ENCODE peak calls at places on chromosomes 3 and 15, in six cellular contexts. A is H1, V is GM12878, F is K562, K is HepG2, D is HCT116. P is an unnamed sample.

GRCh38 chr3:89932882-89933281 is 825.5 kb downstream of the EPHA3 start:
- DNase-seq in A (no peak), V (no peak), F (no peak), K (no peak), D (no peak), P (no peak)

GRCh38 chr3:127680146-127680661 is 7.5 kb downstream of the ABTB1 start:
- DNase-seq in A (no peak), V (no peak), F (no peak), K (no peak), D (no peak), P (no peak)

GRCh38 chr3:42263354-42264346 is 2.3 kb downstream of the CCK start:
- DNase-seq in A (no peak), V (no peak), F (no peak), K (no peak), D (peak), P (no peak)

GRCh38 chr3:141181191-141181590 is 50.4 kb upstream of the PXYLP1 start:
- DNase-seq in A (no peak), V (no peak), F (no peak), K (no peak), D (no peak), P (no peak)

GRCh38 chr15:33680336-33680735 is 288.0 kb upstream of the CHRM5 start:
- DNase-seq in A (no peak), V (no peak), F (no peak), K (no peak), D (no peak), P (no peak)

GRCh38 chr3:71584216-71585061 is 911 bp upstream of the FOXP1 start:
- DNase-seq in A (no peak), V (no peak), F (peak), K (peak), D (no peak), P (peak)

GRCh38 chr3:11690863-11691833 is 47.4 kb upstream of the VGLL4 start:
- DNase-seq in A (no peak), V (no peak), F (no peak), K (peak), D (no peak), P (peak)

GRCh38 chr3:94150113-94150512 is 87.3 kb downstream of the NSUN3 start:
- DNase-seq in A (no peak), V (no peak), F (no peak), K (no peak), D (no peak), P (no peak)

GRCh38 chr15:65212097-65212496 is 824 bp upstream of the CILP start:
- DNase-seq in A (no peak), V (no peak), F (peak), K (peak), D (no peak), P (no peak)

GRCh38 chr3:27133062-27133461 is 236.1 kb downstream of the NEK10 start:
- DNase-seq in A (no peak), V (no peak), F (no peak), K (peak), D (no peak), P (no peak)

GRCh38 chr3:177830411-177830849 is 633.1 kb upstream of the TBL1XR1 start:
- DNase-seq in A (no peak), V (no peak), F (no peak), K (no peak), D (no peak), P (no peak)

GRCh38 chr15:52013151-52013791 is 5.7 kb upstream of the MAPK6 start:
- DNase-seq in A (no peak), V (no peak), F (no peak), K (no peak), D (no peak), P (peak)

GRCh38 chr15:27479232-27480140 is 508.5 kb downstream of the GABRG3 start:
- DNase-seq in A (no peak), V (no peak), F (no peak), K (no peak), D (no peak), P (no peak)

GRCh38 chr15:34271493-34271892 is 46.7 kb downstream of the EMC4 start:
- DNase-seq in A (no peak), V (no peak), F (no peak), K (peak), D (no peak), P (no peak)

GRCh38 chr3:133884547-133885240 is 11.0 kb downstream of the RAB6B start:
- DNase-seq in A (no peak), V (no peak), F (no peak), K (no peak), D (no peak), P (no peak)

GRCh38 chr3:170038434-170039110 is 777 bp downstream of the GPR160 start:
- DNase-seq in A (peak), V (no peak), F (no peak), K (no peak), D (no peak), P (no peak)

GRCh38 chr3:193984378-193984777 is 151.6 kb upstream of the HES1 start:
- DNase-seq in A (no peak), V (no peak), F (no peak), K (no peak), D (no peak), P (peak)

GRCh38 chr3:13655074-13655913 is 106.4 kb downstream of the FBLN2 start:
- DNase-seq in A (no peak), V (no peak), F (peak), K (no peak), D (no peak), P (peak)

GRCh38 chr3:151770941-151771340 is 37.2 kb downstream of the AADACL2 start:
- DNase-seq in A (no peak), V (no peak), F (no peak), K (peak), D (no peak), P (peak)

DNA sequence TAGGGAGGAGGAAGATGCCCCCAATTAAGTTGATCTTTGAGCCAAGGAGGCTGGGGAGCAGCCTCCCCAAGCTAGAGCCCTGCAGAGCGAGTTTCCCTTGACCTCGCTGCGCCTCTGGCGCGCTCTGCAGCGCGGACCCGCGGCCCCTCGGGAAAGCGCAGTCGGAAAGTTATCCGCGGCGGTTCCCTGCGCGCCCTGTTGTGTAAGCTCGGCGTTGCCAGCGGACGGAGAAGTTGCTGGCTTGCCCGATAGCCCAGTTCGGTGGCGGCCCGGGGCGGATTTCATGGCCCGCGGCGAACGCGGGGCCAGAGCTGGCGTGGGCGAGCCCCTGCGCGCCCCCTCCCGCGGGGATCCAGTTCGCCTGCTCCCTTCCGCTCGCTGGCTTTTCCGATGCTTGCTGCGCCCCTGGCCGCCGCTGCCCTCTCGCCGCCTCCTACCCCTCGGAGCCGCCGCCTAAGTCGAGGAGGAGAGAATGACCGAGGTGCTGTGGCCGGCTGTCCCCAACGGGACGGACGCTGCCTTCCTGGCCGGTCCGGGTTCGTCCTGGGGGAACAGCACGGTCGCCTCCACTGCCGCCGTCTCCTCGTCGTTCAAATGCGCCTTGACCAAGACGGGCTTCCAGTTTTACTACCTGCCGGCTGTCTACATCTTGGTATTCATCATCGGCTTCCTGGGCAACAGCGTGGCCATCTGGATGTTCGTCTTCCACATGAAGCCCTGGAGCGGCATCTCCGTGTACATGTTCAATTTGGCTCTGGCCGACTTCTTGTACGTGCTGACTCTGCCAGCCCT is 576 bp downstream of the P2RY1 start:
- DNase-seq in A (no peak), V (no peak), F (peak), K (no peak), D (no peak), P (peak)
- TF ChIP-seq EZH2 in A (no peak), V (no peak), F (no peak), K (no peak), D (no peak), P (peak)

GRCh38 chr3:150238995-150239612 is 169.0 kb upstream of the TSC22D2 start:
- DNase-seq in A (peak), V (no peak), F (no peak), K (peak), D (peak), P (no peak)
- TF ChIP-seq MAX in A (no peak), V (no peak), F (no peak), K (no peak), D (peak), P (no peak)

DNA sequence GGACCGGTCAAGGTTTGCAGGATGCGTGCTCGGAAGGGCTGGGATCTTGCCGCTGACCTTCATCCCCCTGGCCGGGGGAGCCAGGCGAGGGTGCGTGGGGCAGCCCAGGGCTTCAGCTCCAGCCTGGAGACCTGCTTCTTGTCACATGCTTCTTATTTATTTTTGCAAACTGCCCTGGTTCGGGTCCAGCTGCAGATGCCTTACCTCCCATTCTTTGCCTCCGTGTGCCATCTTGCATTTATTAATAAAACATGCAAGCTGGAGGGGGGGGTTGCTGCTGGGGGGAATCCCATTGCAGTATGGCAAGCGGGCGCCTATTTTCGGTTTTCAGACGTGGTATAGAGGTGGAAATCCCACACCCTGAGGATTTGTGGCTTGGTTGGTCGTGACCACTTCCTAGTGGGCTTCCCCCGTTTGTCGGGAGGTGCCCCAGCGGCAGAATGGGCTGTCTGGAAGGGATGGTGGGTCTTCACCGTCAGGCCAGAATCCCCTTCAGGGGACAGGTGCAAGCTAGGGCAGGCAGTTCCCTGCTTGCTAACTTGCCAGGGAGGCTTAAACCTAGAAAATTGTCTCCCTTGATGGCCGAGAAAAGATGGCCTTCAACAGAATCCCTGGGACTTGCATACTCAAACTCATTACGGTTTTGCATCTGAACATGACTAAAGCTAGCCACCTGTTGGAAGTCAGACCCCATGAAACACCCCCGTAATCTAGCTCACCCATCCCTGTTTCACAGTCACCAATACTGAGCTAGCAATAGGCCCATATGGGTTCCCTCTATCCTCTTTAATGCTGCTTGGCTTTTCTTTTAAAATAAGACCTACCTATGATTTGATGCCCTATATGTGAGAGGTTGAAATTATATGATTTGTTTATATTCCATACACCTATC is 559 bp downstream of the TMEM266 start:
- DNase-seq in A (no peak), V (peak), F (no peak), K (no peak), D (no peak), P (peak)
- TF ChIP-seq EZH2 in A (no peak), V (no peak), F (no peak), K (no peak), D (no peak), P (peak)

GRCh38 chr15:91807122-91807521 is 46.4 kb upstream of the SLCO3A1 start:
- DNase-seq in A (no peak), V (no peak), F (no peak), K (no peak), D (no peak), P (no peak)

GRCh38 chr15:91803260-91803659 is 50.2 kb upstream of the SLCO3A1 start:
- DNase-seq in A (no peak), V (no peak), F (no peak), K (no peak), D (no peak), P (no peak)

DNA sequence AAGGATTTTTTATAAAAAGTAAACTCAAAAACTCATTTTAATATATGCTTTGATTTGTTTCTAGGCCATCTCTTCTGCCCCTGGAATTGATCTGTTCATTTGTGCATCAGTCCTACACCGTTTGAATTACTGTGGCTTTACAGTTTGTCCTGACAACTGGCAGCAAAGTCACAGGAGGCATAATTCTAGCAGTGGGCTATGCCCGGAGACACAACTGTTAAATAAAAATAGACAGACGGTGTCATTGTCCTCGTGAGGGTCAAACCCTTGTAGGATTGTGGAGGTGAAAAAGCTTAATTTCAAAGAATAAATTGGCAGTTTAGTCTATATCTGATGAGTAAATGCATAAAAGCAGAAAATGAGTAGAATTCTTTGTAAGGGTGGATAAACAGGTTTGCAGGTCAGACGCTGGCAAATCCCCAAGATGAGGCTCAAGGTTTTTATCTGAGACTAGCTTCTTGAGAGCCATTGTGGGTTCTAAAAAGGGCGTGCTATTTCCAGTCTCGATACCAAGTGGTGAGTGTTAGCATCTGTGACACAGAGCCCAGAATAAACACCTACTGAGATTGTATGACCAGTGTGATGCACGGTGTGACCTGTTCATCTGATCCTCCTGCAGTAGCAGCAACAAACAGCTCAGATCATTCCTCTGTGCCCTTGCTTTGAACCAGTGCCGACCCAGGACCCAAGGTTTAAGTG is 51.5 kb upstream of the SLCO3A1 start:
- DNase-seq in A (no peak), V (no peak), F (no peak), K (no peak), D (no peak), P (no peak)
- TF ChIP-seq MAX in A (no peak), V (no peak), F (no peak), K (no peak), D (no peak), P (no peak)

DNA sequence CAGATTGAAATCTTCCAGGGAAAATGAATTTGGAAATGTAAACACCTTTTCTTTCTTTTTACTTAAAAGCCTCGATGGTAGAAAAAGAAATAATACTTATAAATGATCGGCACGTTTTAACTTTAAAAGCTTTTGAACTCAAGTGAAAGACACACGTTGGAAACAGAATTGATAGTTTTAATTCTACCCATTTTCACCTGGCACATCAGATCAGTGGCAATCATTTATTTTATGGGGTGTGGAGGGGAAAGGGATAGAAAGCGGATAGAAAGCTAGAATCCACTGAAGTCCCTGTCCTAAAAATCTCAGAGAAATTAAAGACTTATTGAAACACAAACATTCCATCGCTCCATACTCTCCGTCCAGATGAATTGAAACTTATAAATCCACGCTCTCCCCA is 8.4 kb upstream of the MEIS2 start:
- DNase-seq in A (no peak), V (no peak), F (no peak), K (no peak), D (no peak), P (no peak)
- TF ChIP-seq EZH2 in A (peak), V (no peak), F (no peak), K (no peak), D (no peak), P (no peak)

GRCh38 chr3:62587579-62588031 is 214.3 kb upstream of the FEZF2 start:
- DNase-seq in A (no peak), V (no peak), F (no peak), K (no peak), D (no peak), P (peak)
- TF ChIP-seq MAX in A (no peak), V (no peak), F (no peak), K (no peak), D (no peak), P (no peak)

GRCh38 chr15:28888900-28889299 is 3.1 kb downstream of the APBA2 start:
- DNase-seq in A (no peak), V (no peak), F (no peak), K (no peak), D (no peak), P (no peak)

GRCh38 chr15:28888302-28888894 is 2.6 kb downstream of the APBA2 start:
- DNase-seq in A (no peak), V (no peak), F (no peak), K (no peak), D (no peak), P (no peak)

GRCh38 chr15:28885630-28886430 is at the start of gene APBA2:
- DNase-seq in A (no peak), V (no peak), F (peak), K (no peak), D (no peak), P (no peak)

GRCh38 chr15:28886431-28887343 is 913 bp downstream of the APBA2 start:
- DNase-seq in A (no peak), V (no peak), F (no peak), K (no peak), D (no peak), P (no peak)

DNA sequence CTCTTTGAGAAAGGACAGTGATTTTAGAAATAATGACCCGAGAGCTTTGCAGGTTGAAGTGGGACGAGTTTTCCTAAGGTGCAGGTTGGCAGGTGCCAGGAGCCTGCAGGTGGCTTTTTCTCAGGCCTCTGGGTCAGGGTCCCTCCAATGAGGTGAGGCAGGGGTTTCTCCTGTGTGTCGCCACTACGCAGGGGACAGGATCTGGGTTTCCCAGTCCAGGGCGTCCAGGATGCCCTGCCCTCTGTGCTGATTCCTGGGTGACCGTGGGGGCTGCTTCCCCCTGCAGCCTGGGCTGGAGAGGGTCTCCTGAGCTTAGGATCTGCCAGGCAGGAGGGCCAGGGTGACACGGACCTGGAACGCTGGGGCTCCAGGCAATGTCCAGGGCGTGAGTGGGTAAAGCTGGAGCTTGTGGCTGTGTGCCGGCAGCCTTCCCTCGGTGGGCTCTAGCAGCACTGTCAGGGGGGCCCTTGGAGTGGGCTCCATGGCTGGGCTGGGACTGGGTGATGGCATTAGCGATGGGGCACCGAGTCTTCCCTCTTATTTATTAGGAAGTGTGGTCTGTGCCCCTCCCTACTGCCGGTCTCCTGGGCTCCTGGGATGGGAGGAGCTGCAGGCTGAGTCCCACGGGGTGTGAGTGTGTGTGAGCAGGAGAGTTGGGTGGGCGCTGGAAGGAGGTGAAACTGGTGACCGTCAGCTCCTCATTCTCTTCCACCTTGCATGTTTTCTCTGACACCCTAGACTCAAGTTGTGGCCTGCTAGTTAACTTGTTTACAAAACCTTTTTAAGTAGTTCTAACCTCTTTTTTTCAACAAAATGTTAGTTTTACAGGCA is 1.8 kb downstream of the APBA2 start:
- DNase-seq in A (no peak), V (no peak), F (no peak), K (no peak), D (no peak), P (no peak)
- TF ChIP-seq EZH2 in A (no peak), V (no peak), F (no peak), K (no peak), D (no peak), P (no peak)

DNA sequence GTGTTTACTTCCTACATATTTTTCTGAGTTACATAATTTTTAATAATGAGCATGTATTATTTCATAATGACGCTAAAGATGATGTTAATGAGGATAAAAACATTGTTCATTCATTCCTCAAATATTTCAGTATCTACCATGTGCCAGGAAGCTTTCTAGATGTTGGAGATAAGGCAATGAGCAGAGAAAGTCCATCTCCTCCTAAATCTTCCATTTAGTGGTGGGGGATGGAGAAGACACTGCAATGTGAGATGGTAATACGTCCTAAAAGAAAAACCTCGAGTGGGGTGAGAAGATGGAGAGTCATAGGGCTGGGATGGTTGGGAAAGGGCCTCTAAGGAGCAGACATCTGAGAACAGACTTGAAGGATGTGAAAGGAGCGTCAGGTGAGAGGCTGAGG is 132.7 kb downstream of the MYLK start:
- DNase-seq in A (no peak), V (no peak), F (no peak), K (no peak), D (no peak), P (no peak)
- TF ChIP-seq MAX in A (no peak), V (no peak), F (no peak), K (no peak), D (no peak), P (no peak)